ENCODE peak calls at places on chromosomes 7 and 10, in ten cellular contexts. E is A549; A is dorsolateral prefrontal cortex; V is IMR-90; I is CD8-positive, alpha-beta T cell; D is colonic mucosa; F is psoas muscle; H is foreskin fibroblast; B is Calu3; J is kidney. W is an unnamed sample.

GRCh38 chr10:66209025-66209424 is 716.8 kb upstream of the LRRTM3 start:
- DNase-seq in I (no peak), E (no peak), B (no peak), H (peak; percentile 4), D (no peak), F (no peak), A (no peak), V (no peak), J (no peak), W (no peak)

GRCh38 chr7:136526408-136527105 is 341.9 kb upstream of the CHRM2 start:
- DNase-seq in H (no peak), V (no peak), A (no peak), F (no peak), B (no peak), J (no peak), D (no peak), E (no peak), I (no peak), W (no peak)

GRCh38 chr10:24912214-24912613 is 40.2 kb downstream of the PRTFDC1 start:
- DNase-seq in H (no peak), D (no peak), I (no peak), B (peak; percentile 16), A (no peak), V (peak; percentile 43), F (no peak), J (no peak), E (no peak), W (peak; percentile 50)

GRCh38 chr10:50511512-50512213 is 112.1 kb downstream of the SGMS1 start:
- DNase-seq in H (peak; percentile 32), I (no peak), F (no peak), V (peak; percentile 80), E (peak; percentile 65), D (no peak), J (no peak), B (peak; percentile 24), A (no peak), W (no peak)

GRCh38 chr7:132213583-132213982 is 362.7 kb downstream of the PLXNA4 start:
- DNase-seq in F (no peak), J (no peak), D (no peak), I (no peak), V (no peak), E (no peak), A (no peak), B (no peak), H (no peak), W (peak; percentile 39)

GRCh38 chr7:118793552-118793951 is 569.0 kb downstream of the ANKRD7 start:
- DNase-seq in F (no peak), I (no peak), J (no peak), H (no peak), D (no peak), B (no peak), V (no peak), E (no peak), A (no peak), W (no peak)

GRCh38 chr7:151380199-151381082 is 29.4 kb downstream of the WDR86 start:
- DNase-seq in I (no peak), J (peak; percentile 74), D (no peak), F (no peak), H (no peak), A (no peak), B (no peak), V (no peak), E (no peak), W (no peak)

GRCh38 chr10:77637474-77637985 is at the start of gene KCNMA1:
- DNase-seq in D (no peak), V (no peak), I (no peak), A (peak; percentile 56), B (peak; percentile 43), F (peak; percentile 26), H (peak; percentile 83), E (peak; percentile 55), J (peak; percentile 66), W (no peak)

GRCh38 chr10:47380341-47381215 is 3.5 kb downstream of the ZNF488 start:
- DNase-seq in D (peak; percentile 54), F (no peak), I (no peak), J (no peak), H (no peak), A (no peak), E (no peak), B (no peak), V (no peak), W (no peak)

GRCh38 chr10:93464826-93465388 is 17.2 kb downstream of the MYOF start:
- DNase-seq in I (no peak), V (no peak), H (peak; percentile 68), B (no peak), F (no peak), J (no peak), E (no peak), D (no peak), A (no peak), W (no peak)

GRCh38 chr7:75798770-75799169 is 14.8 kb downstream of the CCL24 start:
- DNase-seq in I (no peak), E (no peak), B (no peak), F (no peak), H (no peak), D (peak; percentile 48), A (no peak), V (no peak), J (no peak), W (no peak)

GRCh38 chr10:44830022-44830421 is 81.1 kb upstream of the TMEM72 start:
- DNase-seq in E (no peak), H (peak; percentile 71), D (no peak), V (peak; percentile 74), I (no peak), B (no peak), A (no peak), J (no peak), F (no peak), W (no peak)

GRCh38 chr10:92087750-92088395 is 164.3 kb downstream of the BTAF1 start:
- DNase-seq in F (peak; percentile 39), V (peak; percentile 82), E (peak; percentile 86), J (no peak), D (peak; percentile 76), B (peak; percentile 71), H (peak; percentile 86), I (peak; percentile 55), A (peak; percentile 47), W (peak; percentile 67)

GRCh38 chr7:12731214-12731656 is 43.8 kb downstream of the ARL4A start:
- DNase-seq in A (no peak), J (no peak), B (peak; percentile 30), F (no peak), V (peak; percentile 36), D (no peak), I (peak; percentile 18), E (peak; percentile 64), H (peak; percentile 55), W (no peak)

GRCh38 chr7:139091677-139091996 is 17.9 kb downstream of the ZC3HAV1 start:
- DNase-seq in I (no peak), V (no peak), B (no peak), D (no peak), H (no peak), E (no peak), A (no peak), J (no peak), F (no peak), W (no peak)

GRCh38 chr7:79713281-79713680 is 259.8 kb upstream of the MAGI2 start:
- DNase-seq in H (no peak), A (no peak), E (no peak), F (no peak), J (no peak), D (no peak), V (no peak), B (no peak), I (no peak), W (no peak)

GRCh38 chr7:70752794-70753241 is 379.1 kb upstream of the GALNT17 start:
- DNase-seq in J (no peak), E (no peak), D (no peak), B (no peak), A (no peak), H (peak; percentile 23), V (peak; percentile 57), F (no peak), I (no peak), W (no peak)

GRCh38 chr10:131943021-131943814 is 38.5 kb downstream of the BNIP3 start:
- DNase-seq in J (no peak), D (no peak), B (peak; percentile 4), I (peak; percentile 33), F (no peak), V (no peak), H (peak; percentile 37), A (no peak), E (peak; percentile 52), W (no peak)

GRCh38 chr10:29067161-29067560 is 221.7 kb upstream of the LYZL1 start:
- DNase-seq in H (peak; percentile 2), J (no peak), D (no peak), A (no peak), E (no peak), V (peak; percentile 8), B (peak; percentile 2), F (no peak), I (no peak), W (no peak)
- TF ChIP-seq CTCF in H (no peak), J (no peak), D (no peak), A (no peak), E (no peak), V (no peak), B (no peak), F (no peak), I (no peak), W (no peak)

GRCh38 chr7:86280150-86280549 is 363.6 kb upstream of the GRM3 start:
- DNase-seq in F (no peak), D (no peak), H (no peak), A (no peak), I (no peak), E (no peak), J (no peak), V (no peak), B (no peak), W (no peak)

GRCh38 chr7:86282014-86282682 is 361.6 kb upstream of the GRM3 start:
- DNase-seq in A (peak; percentile 19), V (no peak), B (no peak), E (no peak), D (no peak), H (no peak), F (no peak), I (no peak), J (peak; percentile 63), W (peak; percentile 44)
- TF ChIP-seq CTCF in A (no peak), V (no peak), B (no peak), E (no peak), D (no peak), H (no peak), F (no peak), I (no peak), J (no peak), W (no peak)

DNA sequence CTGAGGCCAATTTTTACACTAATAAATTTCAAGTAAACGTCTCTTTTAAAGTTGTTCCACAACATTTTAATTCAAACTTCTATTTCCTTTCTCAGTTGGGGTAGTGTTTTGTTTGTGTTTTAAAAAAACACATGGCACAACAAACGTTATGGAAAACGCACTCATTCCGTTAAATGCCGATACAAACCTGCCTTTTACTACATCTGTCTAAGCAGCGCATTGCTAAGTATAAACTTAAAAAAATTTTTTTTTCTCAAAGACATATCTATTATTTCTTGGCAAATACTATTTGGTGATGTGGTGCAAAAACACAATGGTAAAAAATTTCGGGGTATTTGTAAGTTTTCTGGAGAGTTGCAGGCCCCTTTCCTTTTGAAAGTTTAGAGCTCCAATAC is 1.4 kb downstream of the SKIDA1 start:
- DNase-seq in B (no peak), E (no peak), A (no peak), I (no peak), F (no peak), J (no peak), V (no peak), D (no peak), H (no peak), W (no peak)
- TF ChIP-seq CTCF in B (no peak), E (no peak), A (no peak), I (no peak), F (no peak), J (no peak), V (no peak), D (no peak), H (no peak), W (no peak)

GRCh38 chr7:100589341-100589935 is 3.3 kb downstream of the FBXO24 start:
- DNase-seq in F (no peak), B (no peak), I (no peak), H (no peak), J (peak; percentile 65), D (no peak), A (no peak), E (no peak), V (no peak), W (no peak)
- TF ChIP-seq CTCF in F (no peak), B (no peak), I (no peak), H (no peak), J (no peak), D (no peak), A (no peak), E (no peak), V (no peak), W (no peak)